ENCODE peak calls at places on chromosomes 5 and 9, in six cellular contexts. One of them, this sample, is unnamed.

GRCh38 chr5:123124495-123125171 is 35.6 kb downstream of the PRDM6 start:
- DNase-seq in NCI-H2081: no peak
- DNase-seq in stimulated activated CD4-positive, alpha-beta T cell treated with anti-CD3 and anti-CD28 coated beads, Interleukin-15, amount 100 ng/mL, for 1 hour: no peak
- DNase-seq in hypothalamus: no peak
- DNase-seq in epithelial cell of proximal tubule: no peak
- DNase-seq in lower leg skin: no peak
- DNase-seq in this sample: no peak

GRCh38 chr5:142694092-142694856 is 8.4 kb upstream of the FGF1 start:
- DNase-seq in NCI-H2081: no peak
- DNase-seq in stimulated activated CD4-positive, alpha-beta T cell treated with anti-CD3 and anti-CD28 coated beads, Interleukin-15, amount 100 ng/mL, for 1 hour: no peak
- DNase-seq in hypothalamus: no peak
- DNase-seq in epithelial cell of proximal tubule: no peak
- DNase-seq in lower leg skin: no peak
- DNase-seq in this sample: no peak

GRCh38 chr5:16727937-16728336 is 111.1 kb upstream of the RETREG1 start:
- DNase-seq in NCI-H2081: peak
- DNase-seq in stimulated activated CD4-positive, alpha-beta T cell treated with anti-CD3 and anti-CD28 coated beads, Interleukin-15, amount 100 ng/mL, for 1 hour: no peak
- DNase-seq in hypothalamus: peak
- DNase-seq in epithelial cell of proximal tubule: no peak
- DNase-seq in lower leg skin: peak
- DNase-seq in this sample: no peak

GRCh38 chr9:70902171-70902570 is 219.2 kb downstream of the TRPM3 start:
- DNase-seq in NCI-H2081: no peak
- DNase-seq in stimulated activated CD4-positive, alpha-beta T cell treated with anti-CD3 and anti-CD28 coated beads, Interleukin-15, amount 100 ng/mL, for 1 hour: no peak
- DNase-seq in hypothalamus: no peak
- DNase-seq in epithelial cell of proximal tubule: no peak
- DNase-seq in lower leg skin: no peak
- DNase-seq in this sample: no peak

GRCh38 chr9:19161257-19162025 is 34.1 kb upstream of the PLIN2 start:
- DNase-seq in NCI-H2081: no peak
- DNase-seq in stimulated activated CD4-positive, alpha-beta T cell treated with anti-CD3 and anti-CD28 coated beads, Interleukin-15, amount 100 ng/mL, for 1 hour: peak
- DNase-seq in hypothalamus: no peak
- DNase-seq in epithelial cell of proximal tubule: peak
- DNase-seq in lower leg skin: peak
- DNase-seq in this sample: peak

GRCh38 chr5:2022436-2022835 is 139.7 kb upstream of the IRX4 start:
- DNase-seq in NCI-H2081: no peak
- DNase-seq in stimulated activated CD4-positive, alpha-beta T cell treated with anti-CD3 and anti-CD28 coated beads, Interleukin-15, amount 100 ng/mL, for 1 hour: no peak
- DNase-seq in hypothalamus: no peak
- DNase-seq in epithelial cell of proximal tubule: no peak
- DNase-seq in lower leg skin: no peak
- DNase-seq in this sample: no peak

GRCh38 chr9:82763631-82764030 is 299.3 kb downstream of the RASEF start:
- DNase-seq in NCI-H2081: no peak
- DNase-seq in stimulated activated CD4-positive, alpha-beta T cell treated with anti-CD3 and anti-CD28 coated beads, Interleukin-15, amount 100 ng/mL, for 1 hour: no peak
- DNase-seq in hypothalamus: no peak
- DNase-seq in epithelial cell of proximal tubule: no peak
- DNase-seq in lower leg skin: no peak
- DNase-seq in this sample: peak

GRCh38 chr9:19231126-19232035 is 888 bp downstream of the DENND4C start:
- DNase-seq in NCI-H2081: peak
- DNase-seq in stimulated activated CD4-positive, alpha-beta T cell treated with anti-CD3 and anti-CD28 coated beads, Interleukin-15, amount 100 ng/mL, for 1 hour: peak
- DNase-seq in hypothalamus: peak
- DNase-seq in epithelial cell of proximal tubule: no peak
- DNase-seq in lower leg skin: peak
- DNase-seq in this sample: peak

GRCh38 chr5:93252165-93252564 is 328.9 kb downstream of the NR2F1-AS1 start:
- DNase-seq in NCI-H2081: no peak
- DNase-seq in stimulated activated CD4-positive, alpha-beta T cell treated with anti-CD3 and anti-CD28 coated beads, Interleukin-15, amount 100 ng/mL, for 1 hour: no peak
- DNase-seq in hypothalamus: no peak
- DNase-seq in epithelial cell of proximal tubule: no peak
- DNase-seq in lower leg skin: no peak
- DNase-seq in this sample: no peak

GRCh38 chr5:94725142-94725541 is 106.7 kb downstream of the SLF1 start:
- DNase-seq in NCI-H2081: no peak
- DNase-seq in stimulated activated CD4-positive, alpha-beta T cell treated with anti-CD3 and anti-CD28 coated beads, Interleukin-15, amount 100 ng/mL, for 1 hour: no peak
- DNase-seq in hypothalamus: no peak
- DNase-seq in epithelial cell of proximal tubule: no peak
- DNase-seq in lower leg skin: no peak
- DNase-seq in this sample: no peak

GRCh38 chr5:19920761-19921160 is 67.2 kb downstream of the CDH18 start:
- DNase-seq in NCI-H2081: no peak
- DNase-seq in stimulated activated CD4-positive, alpha-beta T cell treated with anti-CD3 and anti-CD28 coated beads, Interleukin-15, amount 100 ng/mL, for 1 hour: no peak
- DNase-seq in hypothalamus: no peak
- DNase-seq in epithelial cell of proximal tubule: no peak
- DNase-seq in lower leg skin: no peak
- DNase-seq in this sample: no peak

GRCh38 chr9:36867241-36867640 is 166.8 kb downstream of the PAX5 start:
- DNase-seq in NCI-H2081: no peak
- DNase-seq in stimulated activated CD4-positive, alpha-beta T cell treated with anti-CD3 and anti-CD28 coated beads, Interleukin-15, amount 100 ng/mL, for 1 hour: no peak
- DNase-seq in hypothalamus: no peak
- DNase-seq in epithelial cell of proximal tubule: no peak
- DNase-seq in lower leg skin: no peak
- DNase-seq in this sample: no peak

GRCh38 chr9:83199240-83199639 is 136.3 kb upstream of the RASEF start:
- DNase-seq in NCI-H2081: peak
- DNase-seq in stimulated activated CD4-positive, alpha-beta T cell treated with anti-CD3 and anti-CD28 coated beads, Interleukin-15, amount 100 ng/mL, for 1 hour: no peak
- DNase-seq in hypothalamus: peak
- DNase-seq in epithelial cell of proximal tubule: peak
- DNase-seq in lower leg skin: no peak
- DNase-seq in this sample: no peak

GRCh38 chr5:129608350-129608749 is 139.5 kb upstream of the MINAR2 start:
- DNase-seq in NCI-H2081: no peak
- DNase-seq in stimulated activated CD4-positive, alpha-beta T cell treated with anti-CD3 and anti-CD28 coated beads, Interleukin-15, amount 100 ng/mL, for 1 hour: no peak
- DNase-seq in hypothalamus: no peak
- DNase-seq in epithelial cell of proximal tubule: no peak
- DNase-seq in lower leg skin: no peak
- DNase-seq in this sample: no peak

GRCh38 chr5:123882305-123882704 is 370.3 kb downstream of the CSNK1G3 start:
- DNase-seq in NCI-H2081: no peak
- DNase-seq in stimulated activated CD4-positive, alpha-beta T cell treated with anti-CD3 and anti-CD28 coated beads, Interleukin-15, amount 100 ng/mL, for 1 hour: no peak
- DNase-seq in hypothalamus: no peak
- DNase-seq in epithelial cell of proximal tubule: no peak
- DNase-seq in lower leg skin: no peak
- DNase-seq in this sample: no peak

GRCh38 chr5:40945111-40945510 is 35.8 kb downstream of the C7 start:
- DNase-seq in NCI-H2081: no peak
- DNase-seq in stimulated activated CD4-positive, alpha-beta T cell treated with anti-CD3 and anti-CD28 coated beads, Interleukin-15, amount 100 ng/mL, for 1 hour: no peak
- DNase-seq in hypothalamus: no peak
- DNase-seq in epithelial cell of proximal tubule: no peak
- DNase-seq in lower leg skin: no peak
- DNase-seq in this sample: no peak

GRCh38 chr9:18331808-18332209 is 142.1 kb upstream of the ADAMTSL1 start:
- DNase-seq in NCI-H2081: peak
- DNase-seq in stimulated activated CD4-positive, alpha-beta T cell treated with anti-CD3 and anti-CD28 coated beads, Interleukin-15, amount 100 ng/mL, for 1 hour: no peak
- DNase-seq in hypothalamus: no peak
- DNase-seq in epithelial cell of proximal tubule: no peak
- DNase-seq in lower leg skin: no peak
- DNase-seq in this sample: no peak

GRCh38 chr5:37182667-37183066 is 66.5 kb downstream of the CPLANE1 start:
- DNase-seq in NCI-H2081: no peak
- DNase-seq in stimulated activated CD4-positive, alpha-beta T cell treated with anti-CD3 and anti-CD28 coated beads, Interleukin-15, amount 100 ng/mL, for 1 hour: no peak
- DNase-seq in hypothalamus: no peak
- DNase-seq in epithelial cell of proximal tubule: no peak
- DNase-seq in lower leg skin: no peak
- DNase-seq in this sample: no peak

GRCh38 chr5:21807953-21808352 is 1045.2 kb downstream of the CDH12 start:
- DNase-seq in NCI-H2081: peak
- DNase-seq in stimulated activated CD4-positive, alpha-beta T cell treated with anti-CD3 and anti-CD28 coated beads, Interleukin-15, amount 100 ng/mL, for 1 hour: no peak
- DNase-seq in hypothalamus: no peak
- DNase-seq in epithelial cell of proximal tubule: no peak
- DNase-seq in lower leg skin: no peak
- DNase-seq in this sample: no peak

GRCh38 chr5:150350524-150351344 is 6.8 kb upstream of the TCOF1 start:
- DNase-seq in NCI-H2081: peak
- DNase-seq in stimulated activated CD4-positive, alpha-beta T cell treated with anti-CD3 and anti-CD28 coated beads, Interleukin-15, amount 100 ng/mL, for 1 hour: peak
- DNase-seq in hypothalamus: peak
- DNase-seq in epithelial cell of proximal tubule: peak
- DNase-seq in lower leg skin: peak
- DNase-seq in this sample: peak

GRCh38 chr9:14713187-14713799 is 9.2 kb downstream of the CER1 start:
- DNase-seq in NCI-H2081: no peak
- DNase-seq in stimulated activated CD4-positive, alpha-beta T cell treated with anti-CD3 and anti-CD28 coated beads, Interleukin-15, amount 100 ng/mL, for 1 hour: no peak
- DNase-seq in hypothalamus: no peak
- DNase-seq in epithelial cell of proximal tubule: no peak
- DNase-seq in lower leg skin: no peak
- DNase-seq in this sample: no peak

GRCh38 chr9:125700791-125701190 is 6.2 kb downstream of the MAPKAP1 start:
- DNase-seq in NCI-H2081: no peak
- DNase-seq in stimulated activated CD4-positive, alpha-beta T cell treated with anti-CD3 and anti-CD28 coated beads, Interleukin-15, amount 100 ng/mL, for 1 hour: no peak
- DNase-seq in hypothalamus: no peak
- DNase-seq in epithelial cell of proximal tubule: peak
- DNase-seq in lower leg skin: no peak
- DNase-seq in this sample: peak

GRCh38 chr5:179381691-179382090 is 36.4 kb upstream of the ADAMTS2 start:
- DNase-seq in NCI-H2081: no peak
- DNase-seq in stimulated activated CD4-positive, alpha-beta T cell treated with anti-CD3 and anti-CD28 coated beads, Interleukin-15, amount 100 ng/mL, for 1 hour: no peak
- DNase-seq in hypothalamus: no peak
- DNase-seq in epithelial cell of proximal tubule: no peak
- DNase-seq in lower leg skin: no peak
- DNase-seq in this sample: no peak

GRCh38 chr5:103962023-103962422 is 399.4 kb upstream of the NUDT12 start:
- DNase-seq in NCI-H2081: no peak
- DNase-seq in stimulated activated CD4-positive, alpha-beta T cell treated with anti-CD3 and anti-CD28 coated beads, Interleukin-15, amount 100 ng/mL, for 1 hour: no peak
- DNase-seq in hypothalamus: no peak
- DNase-seq in epithelial cell of proximal tubule: no peak
- DNase-seq in lower leg skin: no peak
- DNase-seq in this sample: no peak

GRCh38 chr5:157558089-157558595 is 17.4 kb downstream of the ADAM19 start:
- DNase-seq in NCI-H2081: no peak
- DNase-seq in stimulated activated CD4-positive, alpha-beta T cell treated with anti-CD3 and anti-CD28 coated beads, Interleukin-15, amount 100 ng/mL, for 1 hour: no peak
- DNase-seq in hypothalamus: no peak
- DNase-seq in epithelial cell of proximal tubule: peak
- DNase-seq in lower leg skin: no peak
- DNase-seq in this sample: no peak

GRCh38 chr9:33734911-33735310 is 60.5 kb upstream of the PRSS3 start:
- DNase-seq in NCI-H2081: no peak
- DNase-seq in stimulated activated CD4-positive, alpha-beta T cell treated with anti-CD3 and anti-CD28 coated beads, Interleukin-15, amount 100 ng/mL, for 1 hour: no peak
- DNase-seq in hypothalamus: no peak
- DNase-seq in epithelial cell of proximal tubule: no peak
- DNase-seq in lower leg skin: no peak
- DNase-seq in this sample: no peak

GRCh38 chr5:76204713-76205112 is 121.5 kb downstream of the SV2C start:
- DNase-seq in NCI-H2081: no peak
- DNase-seq in stimulated activated CD4-positive, alpha-beta T cell treated with anti-CD3 and anti-CD28 coated beads, Interleukin-15, amount 100 ng/mL, for 1 hour: no peak
- DNase-seq in hypothalamus: no peak
- DNase-seq in epithelial cell of proximal tubule: no peak
- DNase-seq in lower leg skin: peak
- DNase-seq in this sample: no peak

GRCh38 chr5:152511531-152512132 is 106.6 kb upstream of the NMUR2 start:
- DNase-seq in NCI-H2081: no peak
- DNase-seq in stimulated activated CD4-positive, alpha-beta T cell treated with anti-CD3 and anti-CD28 coated beads, Interleukin-15, amount 100 ng/mL, for 1 hour: no peak
- DNase-seq in hypothalamus: no peak
- DNase-seq in epithelial cell of proximal tubule: no peak
- DNase-seq in lower leg skin: no peak
- DNase-seq in this sample: no peak

GRCh38 chr5:152274206-152274605 is 130.9 kb downstream of the NMUR2 start:
- DNase-seq in NCI-H2081: peak
- DNase-seq in stimulated activated CD4-positive, alpha-beta T cell treated with anti-CD3 and anti-CD28 coated beads, Interleukin-15, amount 100 ng/mL, for 1 hour: no peak
- DNase-seq in hypothalamus: no peak
- DNase-seq in epithelial cell of proximal tubule: no peak
- DNase-seq in lower leg skin: no peak
- DNase-seq in this sample: no peak

GRCh38 chr9:105309531-105309931 is 65.1 kb downstream of the SLC44A1 start:
- DNase-seq in NCI-H2081: peak
- DNase-seq in stimulated activated CD4-positive, alpha-beta T cell treated with anti-CD3 and anti-CD28 coated beads, Interleukin-15, amount 100 ng/mL, for 1 hour: no peak
- DNase-seq in hypothalamus: no peak
- DNase-seq in epithelial cell of proximal tubule: no peak
- DNase-seq in lower leg skin: no peak
- DNase-seq in this sample: no peak

GRCh38 chr5:146805099-146805498 is 73.5 kb downstream of the PPP2R2B start:
- DNase-seq in NCI-H2081: no peak
- DNase-seq in stimulated activated CD4-positive, alpha-beta T cell treated with anti-CD3 and anti-CD28 coated beads, Interleukin-15, amount 100 ng/mL, for 1 hour: no peak
- DNase-seq in hypothalamus: no peak
- DNase-seq in epithelial cell of proximal tubule: no peak
- DNase-seq in lower leg skin: no peak
- DNase-seq in this sample: no peak